ENCODE peak calls at places on chromosome 7, in seven cellular contexts. Y is stomach, T is GM23338, P is astrocyte of the cerebellum, F is bronchial epithelial cell, A is esophagus squamous epithelium, B is AG09309. E is an unnamed sample.

GRCh38 chr7:100093925-100094486 is 5.2 kb downstream of the COPS6 start:
- DNase-seq in Y (no peak), T (no peak), F (no peak), P (no peak), B (no peak), A (no peak), E (no peak)

GRCh38 chr7:81173766-81174281 is 255.0 kb upstream of the SEMA3C start:
- DNase-seq in A (no peak), B (peak), P (peak), T (peak), F (peak), Y (peak), E (no peak)

GRCh38 chr7:158828343-158829020 is 827 bp downstream of the ESYT2 start:
- DNase-seq in F (no peak), T (peak), A (no peak), Y (peak), P (no peak), B (no peak), E (no peak)

GRCh38 chr7:82234457-82235049 is 209.0 kb downstream of the CACNA2D1 start:
- DNase-seq in A (no peak), T (peak), P (peak), B (peak), Y (no peak), F (peak), E (peak)

GRCh38 chr7:132298782-132299181 is 277.5 kb downstream of the PLXNA4 start:
- DNase-seq in B (peak), F (peak), P (peak), Y (no peak), A (no peak), T (no peak), E (no peak)

GRCh38 chr7:102432476-102433318 is 678 bp upstream of the ORAI2 start:
- DNase-seq in A (no peak), P (no peak), T (no peak), Y (no peak), B (no peak), F (no peak), E (no peak)

GRCh38 chr7:139647812-139648616 is 124.5 kb downstream of the CLEC2L start:
- DNase-seq in A (no peak), P (no peak), Y (no peak), T (peak), F (no peak), B (no peak), E (no peak)

GRCh38 chr7:11330208-11330607 is 356.5 kb downstream of the PHF14 start:
- DNase-seq in P (no peak), Y (no peak), T (no peak), A (no peak), F (no peak), B (no peak), E (no peak)

GRCh38 chr7:124784879-124785818 is 19.6 kb upstream of the GPR37 start:
- DNase-seq in Y (peak), B (peak), F (peak), T (peak), P (peak), A (no peak), E (peak)

GRCh38 chr7:78254397-78255055 is 456.0 kb downstream of the PHTF2 start:
- DNase-seq in A (no peak), P (no peak), Y (no peak), T (no peak), F (no peak), B (no peak), E (no peak)

GRCh38 chr7:84194484-84195260 is at the start of gene SEMA3A:
- DNase-seq in F (peak), Y (no peak), A (no peak), P (peak), B (peak), T (peak), E (peak)

GRCh38 chr7:36999851-37000480 is 275.7 kb upstream of the AOAH start:
- DNase-seq in F (peak), Y (no peak), A (no peak), T (no peak), P (peak), B (no peak), E (no peak)

GRCh38 chr7:64893401-64893800 is 9.7 kb upstream of the ZNF273 start:
- DNase-seq in B (no peak), P (no peak), T (peak), F (no peak), Y (no peak), A (no peak), E (no peak)

GRCh38 chr7:23093546-23093945 is 12.0 kb upstream of the KLHL7 start:
- DNase-seq in F (peak), B (no peak), P (no peak), Y (no peak), A (no peak), T (no peak), E (no peak)

GRCh38 chr7:40646717-40647116 is 511.9 kb downstream of the SUGCT start:
- DNase-seq in B (no peak), F (peak), P (no peak), T (no peak), A (no peak), Y (no peak), E (no peak)

GRCh38 chr7:95840953-95841950 is 68.9 kb downstream of the DYNC1I1 start:
- DNase-seq in Y (no peak), T (peak), A (no peak), F (no peak), P (no peak), B (no peak), E (peak)

GRCh38 chr7:139570119-139570518 is 46.6 kb downstream of the CLEC2L start:
- DNase-seq in F (no peak), T (no peak), A (no peak), B (no peak), P (no peak), Y (no peak), E (no peak)

GRCh38 chr7:68247566-68247965 is 1250.9 kb downstream of the TYW1 start:
- DNase-seq in T (no peak), F (no peak), A (no peak), P (no peak), B (no peak), Y (no peak), E (no peak)
- TF ChIP-seq CTCF in T (no peak), F (no peak), A (no peak), P (no peak), B (no peak), Y (no peak), E (no peak)

DNA sequence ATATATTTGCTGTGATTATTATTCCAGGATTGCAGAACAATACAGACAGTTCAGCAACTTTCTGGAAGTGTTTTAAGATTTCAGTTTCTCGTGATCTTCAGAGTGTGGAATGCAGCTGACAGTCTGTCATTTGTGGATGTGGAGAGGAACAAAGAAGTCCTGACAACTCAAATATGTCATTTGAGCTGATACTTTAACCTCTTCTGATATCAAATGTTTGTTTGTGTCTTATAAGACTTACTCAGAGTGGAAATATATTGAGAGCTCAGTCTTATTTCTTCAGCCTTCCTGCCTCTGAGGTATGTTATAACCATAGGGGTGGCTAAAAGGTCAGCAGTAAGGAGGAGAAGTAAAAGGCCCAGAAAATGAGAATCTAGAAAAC is 96.4 kb downstream of the OSBPL3 start:
- DNase-seq in T (no peak), P (no peak), Y (no peak), A (no peak), F (no peak), B (no peak), E (no peak)
- H3K4me3 ChIP-seq in T (no peak), P (no peak), Y (no peak), A (no peak), F (no peak), B (no peak), E (no peak)

DNA sequence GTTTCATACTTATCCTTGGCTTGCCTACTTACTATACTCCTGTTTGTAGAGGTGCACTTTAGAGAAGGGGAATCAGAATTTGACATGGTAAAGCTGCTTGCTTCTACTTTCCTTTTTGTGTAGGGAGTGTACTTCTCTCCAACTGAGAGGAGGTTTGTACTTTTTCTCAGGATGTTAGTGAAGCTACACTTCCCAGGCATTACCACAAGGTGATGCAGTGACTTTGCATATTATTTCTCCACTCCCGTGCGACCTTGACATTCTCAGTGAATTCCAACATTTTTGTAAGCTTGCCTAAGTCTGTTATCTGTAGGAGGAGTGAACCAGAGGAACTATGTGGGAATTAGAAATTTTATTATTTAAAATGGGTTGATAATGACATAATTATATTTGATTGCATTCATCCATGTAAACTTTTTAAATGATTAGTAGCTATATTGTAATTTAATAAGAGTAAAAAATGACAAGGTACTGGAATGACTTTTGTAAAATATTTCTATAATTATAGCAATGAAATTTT is 5.2 kb downstream of the TAX1BP1 start:
- DNase-seq in T (peak), F (peak), Y (no peak), A (no peak), B (no peak), P (peak), E (peak)
- TF ChIP-seq CTCF in T (peak), F (peak), Y (peak), A (peak), B (peak), P (peak), E (peak)

GRCh38 chr7:2803342-2803692 is 40.8 kb downstream of the GNA12 start:
- DNase-seq in A (no peak), P (no peak), Y (no peak), B (no peak), F (no peak), T (no peak), E (no peak)
- H3K4me3 ChIP-seq in A (no peak), P (no peak), Y (no peak), B (no peak), F (no peak), T (no peak), E (no peak)

DNA sequence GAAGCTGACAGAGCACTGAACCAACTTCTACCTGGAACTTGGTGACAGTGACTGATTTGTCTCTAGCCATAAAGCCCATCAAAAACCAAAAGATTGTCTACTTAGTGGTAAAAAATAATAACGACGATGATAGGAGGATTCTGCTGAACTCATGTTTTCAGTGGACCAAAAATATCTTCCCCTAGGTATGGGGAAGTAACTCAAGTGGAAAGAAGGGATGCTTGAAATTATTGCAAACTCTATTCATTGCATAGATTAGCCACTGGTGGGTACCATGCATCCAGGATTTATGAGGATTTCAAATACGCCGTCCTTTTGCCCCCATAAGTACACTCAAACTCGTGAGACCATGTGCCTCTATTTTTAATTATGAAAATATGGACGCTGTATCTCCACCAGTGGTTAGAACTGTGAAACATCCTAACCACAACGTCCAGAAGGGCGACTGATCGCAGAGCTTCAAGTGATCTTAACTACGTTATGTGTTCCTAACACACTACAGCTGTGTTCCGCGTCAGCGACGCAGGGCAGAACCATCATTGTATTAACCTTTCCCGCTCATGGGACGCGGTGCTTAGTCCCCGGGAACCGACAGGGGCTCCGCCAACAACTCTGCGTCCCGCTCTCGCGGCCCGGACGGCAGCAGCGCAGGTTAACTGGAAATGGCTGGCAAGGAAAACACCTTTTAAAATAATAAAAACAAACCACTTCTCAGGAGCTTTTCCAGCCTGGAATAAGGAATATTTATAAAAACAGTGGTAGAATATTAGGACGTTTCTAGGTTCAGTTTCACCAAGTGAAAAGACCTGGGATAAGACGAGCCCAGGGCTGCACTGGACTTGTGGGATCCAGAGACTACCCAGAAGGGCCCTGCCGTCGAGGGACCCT is 776 bp downstream of the PEX1 start:
- DNase-seq in F (peak), A (no peak), T (peak), B (no peak), P (peak), Y (peak), E (peak)
- TF ChIP-seq CTCF in F (peak), A (no peak), T (peak), B (peak), P (peak), Y (no peak), E (no peak)

E was measured in HFF-Myc.